ENCODE peak calls at places on chromosome 12, in seven cellular contexts. One of them, this sample, is unnamed.

GRCh38 chr12:6056406-6057211 is 67.9 kb downstream of the VWF start:
- DNase-seq in ureter: no peak
- DNase-seq in RPMI7951: no peak
- DNase-seq in DMS153: no peak
- DNase-seq in COR-L47: no peak
- DNase-seq in AG20443: no peak
- DNase-seq in H54: no peak
- DNase-seq in this sample: no peak

GRCh38 chr12:81797100-81797499 is 38.0 kb upstream of the PPFIA2 start:
- DNase-seq in COR-L47: peak; percentile 46
- DNase-seq in H54: no peak
- DNase-seq in ureter: no peak
- DNase-seq in RPMI7951: no peak
- DNase-seq in AG20443: no peak
- DNase-seq in DMS153: no peak
- DNase-seq in this sample: peak; percentile 57

GRCh38 chr12:11765817-11766794 is 116.6 kb downstream of the ETV6 start:
- DNase-seq in ureter: no peak
- DNase-seq in DMS153: no peak
- DNase-seq in AG20443: peak; percentile 73
- DNase-seq in H54: no peak
- DNase-seq in COR-L47: no peak
- DNase-seq in RPMI7951: peak; percentile 47
- DNase-seq in this sample: no peak

GRCh38 chr12:38664661-38665269 is 240.6 kb downstream of the CPNE8 start:
- DNase-seq in DMS153: no peak
- DNase-seq in RPMI7951: peak; percentile 13
- DNase-seq in COR-L47: no peak
- DNase-seq in ureter: no peak
- DNase-seq in AG20443: peak; percentile 19
- DNase-seq in H54: no peak
- DNase-seq in this sample: no peak

GRCh38 chr12:52521581-52522266 is 1.5 kb upstream of the KRT5 start:
- DNase-seq in COR-L47: no peak
- DNase-seq in AG20443: peak; percentile 74
- DNase-seq in RPMI7951: peak; percentile 46
- DNase-seq in ureter: no peak
- DNase-seq in H54: no peak
- DNase-seq in DMS153: no peak
- DNase-seq in this sample: no peak

GRCh38 chr12:32558941-32559340 is 120.2 kb upstream of the DNM1L start:
- DNase-seq in DMS153: no peak
- DNase-seq in COR-L47: no peak
- DNase-seq in H54: no peak
- DNase-seq in ureter: no peak
- DNase-seq in RPMI7951: peak; percentile 62
- DNase-seq in AG20443: peak; percentile 63
- DNase-seq in this sample: no peak

GRCh38 chr12:83349907-83350611 is 663.4 kb downstream of the TMTC2 start:
- DNase-seq in COR-L47: no peak
- DNase-seq in RPMI7951: no peak
- DNase-seq in H54: no peak
- DNase-seq in ureter: no peak
- DNase-seq in DMS153: no peak
- DNase-seq in AG20443: no peak
- DNase-seq in this sample: no peak

GRCh38 chr12:114918535-114919233 is 234.7 kb upstream of the TBX3 start:
- DNase-seq in RPMI7951: peak; percentile 95
- DNase-seq in H54: peak; percentile 43
- DNase-seq in AG20443: peak; percentile 69
- DNase-seq in DMS153: no peak
- DNase-seq in ureter: no peak
- DNase-seq in COR-L47: no peak
- DNase-seq in this sample: peak; percentile 23

GRCh38 chr12:122841544-122842321 is 6.5 kb downstream of the HIP1R start:
- DNase-seq in RPMI7951: peak; percentile 55
- DNase-seq in DMS153: no peak
- DNase-seq in COR-L47: no peak
- DNase-seq in ureter: no peak
- DNase-seq in AG20443: peak; percentile 85
- DNase-seq in H54: peak; percentile 90
- DNase-seq in this sample: peak; percentile 75

GRCh38 chr12:68665016-68665569 is 21.7 kb upstream of the NUP107 start:
- DNase-seq in RPMI7951: no peak
- DNase-seq in DMS153: no peak
- DNase-seq in ureter: no peak
- DNase-seq in AG20443: no peak
- DNase-seq in H54: no peak
- DNase-seq in COR-L47: no peak
- DNase-seq in this sample: peak; percentile 26

GRCh38 chr12:84763112-84763511 is 149.5 kb downstream of the SLC6A15 start:
- DNase-seq in AG20443: peak; percentile 72
- DNase-seq in COR-L47: no peak
- DNase-seq in RPMI7951: no peak
- DNase-seq in DMS153: no peak
- DNase-seq in H54: no peak
- DNase-seq in ureter: no peak
- DNase-seq in this sample: no peak

GRCh38 chr12:93139028-93139665 is 210.1 kb upstream of the EEA1 start:
- DNase-seq in DMS153: peak; percentile 20
- DNase-seq in ureter: no peak
- DNase-seq in AG20443: no peak
- DNase-seq in RPMI7951: no peak
- DNase-seq in H54: no peak
- DNase-seq in COR-L47: no peak
- DNase-seq in this sample: no peak

GRCh38 chr12:24366514-24366913 is 417.0 kb upstream of the SOX5 start:
- DNase-seq in ureter: no peak
- DNase-seq in H54: no peak
- DNase-seq in COR-L47: no peak
- DNase-seq in DMS153: no peak
- DNase-seq in RPMI7951: no peak
- DNase-seq in AG20443: no peak
- DNase-seq in this sample: no peak

GRCh38 chr12:11555743-11556625 is 93.5 kb upstream of the ETV6 start:
- DNase-seq in AG20443: peak; percentile 32
- DNase-seq in DMS153: no peak
- DNase-seq in RPMI7951: peak; percentile 26
- DNase-seq in COR-L47: no peak
- DNase-seq in ureter: no peak
- DNase-seq in H54: no peak
- DNase-seq in this sample: peak; percentile 7

GRCh38 chr12:130514149-130514551 is 176.5 kb downstream of the PIWIL1 start:
- DNase-seq in ureter: no peak
- DNase-seq in H54: no peak
- DNase-seq in DMS153: peak; percentile 10
- DNase-seq in COR-L47: peak; percentile 62
- DNase-seq in AG20443: no peak
- DNase-seq in RPMI7951: no peak
- DNase-seq in this sample: no peak

GRCh38 chr12:94207467-94208432 is 59.4 kb downstream of the PLXNC1 start:
- DNase-seq in AG20443: no peak
- DNase-seq in RPMI7951: no peak
- DNase-seq in DMS153: no peak
- DNase-seq in H54: no peak
- DNase-seq in ureter: no peak
- DNase-seq in COR-L47: no peak
- DNase-seq in this sample: no peak

GRCh38 chr12:52715416-52715815 is 12.1 kb upstream of the KRT77 start:
- DNase-seq in AG20443: no peak
- DNase-seq in COR-L47: no peak
- DNase-seq in ureter: no peak
- DNase-seq in RPMI7951: no peak
- DNase-seq in DMS153: no peak
- DNase-seq in H54: no peak
- DNase-seq in this sample: peak; percentile 59

GRCh38 chr12:65086236-65086635 is 34.9 kb downstream of the WIF1 start:
- DNase-seq in H54: no peak
- DNase-seq in COR-L47: no peak
- DNase-seq in RPMI7951: no peak
- DNase-seq in ureter: no peak
- DNase-seq in DMS153: no peak
- DNase-seq in AG20443: no peak
- DNase-seq in this sample: no peak

GRCh38 chr12:108017658-108018057 is 111.4 kb upstream of the WSCD2 start:
- DNase-seq in H54: no peak
- DNase-seq in AG20443: no peak
- DNase-seq in COR-L47: no peak
- DNase-seq in DMS153: no peak
- DNase-seq in RPMI7951: no peak
- DNase-seq in ureter: no peak
- DNase-seq in this sample: no peak

GRCh38 chr12:56020437-56021189 is at the start of gene IKZF4:
- DNase-seq in RPMI7951: no peak
- DNase-seq in ureter: peak; percentile 68
- DNase-seq in AG20443: no peak
- DNase-seq in DMS153: no peak
- DNase-seq in H54: no peak
- DNase-seq in COR-L47: no peak
- DNase-seq in this sample: no peak

GRCh38 chr12:79344855-79345840 is 345.6 kb downstream of the PAWR start:
- DNase-seq in ureter: no peak
- DNase-seq in DMS153: peak; percentile 27
- DNase-seq in AG20443: peak; percentile 30
- DNase-seq in COR-L47: peak; percentile 43
- DNase-seq in RPMI7951: peak; percentile 29
- DNase-seq in H54: peak; percentile 7
- DNase-seq in this sample: peak; percentile 83

GRCh38 chr12:10175849-10176641 is 2.8 kb upstream of the TMEM52B start:
- DNase-seq in ureter: peak; percentile 63
- DNase-seq in COR-L47: no peak
- DNase-seq in H54: no peak
- DNase-seq in DMS153: no peak
- DNase-seq in RPMI7951: no peak
- DNase-seq in AG20443: no peak
- DNase-seq in this sample: no peak

GRCh38 chr12:113899844-113900471 is 66.2 kb downstream of the RBM19 start:
- DNase-seq in AG20443: no peak
- DNase-seq in H54: no peak
- DNase-seq in ureter: no peak
- DNase-seq in COR-L47: peak; percentile 70
- DNase-seq in DMS153: peak; percentile 64
- DNase-seq in RPMI7951: no peak
- DNase-seq in this sample: no peak

GRCh38 chr12:20000229-20000869 is 368.0 kb upstream of the PDE3A start:
- DNase-seq in DMS153: peak; percentile 40
- DNase-seq in H54: no peak
- DNase-seq in COR-L47: no peak
- DNase-seq in RPMI7951: no peak
- DNase-seq in AG20443: no peak
- DNase-seq in ureter: no peak
- DNase-seq in this sample: no peak

GRCh38 chr12:83945871-83946270 is 966.7 kb downstream of the SLC6A15 start:
- DNase-seq in ureter: no peak
- DNase-seq in COR-L47: peak; percentile 10
- DNase-seq in RPMI7951: peak; percentile 17
- DNase-seq in DMS153: no peak
- DNase-seq in AG20443: no peak
- DNase-seq in H54: no peak
- DNase-seq in this sample: no peak

GRCh38 chr12:28340261-28340660 is 150.0 kb downstream of the CCDC91 start:
- DNase-seq in ureter: no peak
- DNase-seq in DMS153: no peak
- DNase-seq in COR-L47: no peak
- DNase-seq in H54: no peak
- DNase-seq in RPMI7951: peak; percentile 25
- DNase-seq in AG20443: no peak
- DNase-seq in this sample: no peak

GRCh38 chr12:130838284-130838950 is 633 bp downstream of the STX2 start:
- DNase-seq in H54: peak; percentile 29
- DNase-seq in ureter: no peak
- DNase-seq in COR-L47: no peak
- DNase-seq in DMS153: no peak
- DNase-seq in RPMI7951: peak; percentile 20
- DNase-seq in AG20443: peak; percentile 39
- DNase-seq in this sample: peak; percentile 32

GRCh38 chr12:111367661-111368221 is 1.2 kb downstream of the PHETA1 start:
- DNase-seq in COR-L47: no peak
- DNase-seq in RPMI7951: no peak
- DNase-seq in DMS153: no peak
- DNase-seq in ureter: no peak
- DNase-seq in H54: no peak
- DNase-seq in AG20443: no peak
- DNase-seq in this sample: no peak

GRCh38 chr12:104698871-104699270 is 242.1 kb downstream of the CHST11 start:
- DNase-seq in RPMI7951: no peak
- DNase-seq in AG20443: peak; percentile 44
- DNase-seq in ureter: no peak
- DNase-seq in H54: no peak
- DNase-seq in DMS153: no peak
- DNase-seq in COR-L47: no peak
- DNase-seq in this sample: no peak

GRCh38 chr12:79765157-79765556 is 74.4 kb upstream of the PAWR start:
- DNase-seq in DMS153: no peak
- DNase-seq in AG20443: no peak
- DNase-seq in ureter: no peak
- DNase-seq in COR-L47: no peak
- DNase-seq in RPMI7951: no peak
- DNase-seq in H54: no peak
- DNase-seq in this sample: no peak

GRCh38 chr12:131683266-131684014 is 27.4 kb upstream of the SFSWAP start:
- DNase-seq in ureter: no peak
- DNase-seq in RPMI7951: no peak
- DNase-seq in DMS153: no peak
- DNase-seq in H54: no peak
- DNase-seq in COR-L47: no peak
- DNase-seq in AG20443: no peak
- DNase-seq in this sample: no peak

GRCh38 chr12:29066061-29066588 is 83.0 kb upstream of the FAR2 start:
- DNase-seq in COR-L47: no peak
- DNase-seq in AG20443: peak; percentile 33
- DNase-seq in ureter: no peak
- DNase-seq in H54: no peak
- DNase-seq in RPMI7951: peak; percentile 70
- DNase-seq in DMS153: no peak
- DNase-seq in this sample: no peak